ENCODE peak calls at places on chromosomes 5 and 9, in four cellular contexts. A is H9, U is mesendoderm, N is H1. M is an unnamed sample.

GRCh38 chr5:128920345-128921215 is 44.7 kb upstream of the SLC27A6 start:
- DNase-seq in A (no peak), U (no peak), N (no peak), M (peak)

GRCh38 chr5:167208911-167209310 is 1082.5 kb upstream of the WWC1 start:
- DNase-seq in A (no peak), U (peak), N (no peak), M (no peak)

GRCh38 chr5:136018814-136019777 is 9.7 kb upstream of the TGFBI start:
- DNase-seq in A (no peak), U (no peak), N (no peak), M (peak)

GRCh38 chr9:89797255-89797654 is 192.4 kb downstream of the GADD45G start:
- DNase-seq in A (no peak), U (no peak), N (no peak), M (no peak)

GRCh38 chr5:34682926-34683623 is 26.9 kb downstream of the RAI14 start:
- DNase-seq in A (no peak), U (no peak), N (no peak), M (peak)

GRCh38 chr9:6646028-6646636 is 603 bp upstream of the GLDC start:
- DNase-seq in A (peak), U (no peak), N (no peak), M (no peak)

GRCh38 chr5:16768184-16768583 is 151.4 kb upstream of the RETREG1 start:
- DNase-seq in A (no peak), U (no peak), N (no peak), M (no peak)

GRCh38 chr9:98778711-98779530 is 17.4 kb downstream of the ANKS6 start:
- DNase-seq in A (no peak), U (no peak), N (no peak), M (no peak)

GRCh38 chr5:9549941-9550340 is 4.1 kb upstream of the SEMA5A start:
- DNase-seq in A (no peak), U (no peak), N (no peak), M (peak)

GRCh38 chr9:136711751-136712689 is at the start of gene DIPK1B:
- DNase-seq in A (peak), U (peak), N (no peak), M (no peak)

GRCh38 chr5:1769017-1769640 is 30.5 kb downstream of the MRPL36 start:
- DNase-seq in A (no peak), U (no peak), N (no peak), M (no peak)

GRCh38 chr5:9559965-9560364 is 14.1 kb upstream of the SEMA5A start:
- DNase-seq in A (no peak), U (no peak), N (no peak), M (no peak)

GRCh38 chr5:126219616-126220015 is 203.6 kb upstream of the GRAMD2B start:
- DNase-seq in A (no peak), U (no peak), N (no peak), M (no peak)

GRCh38 chr9:122777935-122778671 is 10.6 kb upstream of the OR5C1 start:
- DNase-seq in A (no peak), U (no peak), N (no peak), M (peak)

GRCh38 chr9:35074791-35075190 is 2.4 kb upstream of the VCP start:
- DNase-seq in A (no peak), U (no peak), N (no peak), M (no peak)
- H4K5ac ChIP-seq in A (no peak), U (no peak), N (no peak), M (no peak)

DNA sequence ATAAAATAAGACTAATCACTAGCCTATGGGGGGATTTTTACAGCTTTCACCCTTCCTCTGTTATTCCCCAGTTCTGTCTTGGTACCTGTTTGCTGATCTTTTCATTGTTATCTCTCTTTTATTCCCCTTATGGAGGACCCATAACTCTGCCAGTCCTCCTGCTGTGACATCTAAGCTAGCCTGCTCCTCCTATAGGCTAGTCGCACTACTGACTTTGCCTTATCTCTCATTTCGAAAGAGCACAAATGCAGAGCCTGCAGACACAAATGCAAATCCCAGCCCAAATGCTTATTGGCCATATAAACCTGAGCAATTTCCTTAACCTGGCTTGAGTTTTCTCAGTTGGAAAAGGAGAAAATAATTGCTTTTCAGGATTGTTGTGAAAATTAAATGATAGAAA is 59.1 kb upstream of the CAMK4 start:
- DNase-seq in A (peak), U (peak), N (no peak), M (no peak)
- H4K5ac ChIP-seq in A (no peak), U (no peak), N (no peak), M (no peak)

DNA sequence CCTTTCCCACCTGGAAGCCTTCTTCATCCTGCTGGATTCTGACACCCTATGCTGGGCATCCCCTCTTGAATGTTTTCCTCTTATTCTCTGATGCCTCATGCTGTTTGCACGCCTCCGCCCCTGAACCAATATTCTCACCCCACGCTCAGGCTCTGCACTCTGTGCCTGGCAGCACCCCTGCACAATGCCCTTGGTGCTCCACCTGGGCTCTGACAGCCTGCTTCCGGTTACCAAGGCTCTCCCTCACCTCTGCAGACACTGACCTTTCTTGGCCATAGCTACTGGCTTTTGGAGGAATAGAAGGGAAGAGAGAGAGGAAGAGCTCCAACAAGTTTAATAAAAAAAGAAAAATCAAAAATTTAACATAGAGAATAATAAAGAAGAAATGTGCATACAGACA is 108.7 kb upstream of the SHB start:
- DNase-seq in A (no peak), U (no peak), N (no peak), M (no peak)
- H4K5ac ChIP-seq in A (no peak), U (no peak), N (no peak), M (no peak)

DNA sequence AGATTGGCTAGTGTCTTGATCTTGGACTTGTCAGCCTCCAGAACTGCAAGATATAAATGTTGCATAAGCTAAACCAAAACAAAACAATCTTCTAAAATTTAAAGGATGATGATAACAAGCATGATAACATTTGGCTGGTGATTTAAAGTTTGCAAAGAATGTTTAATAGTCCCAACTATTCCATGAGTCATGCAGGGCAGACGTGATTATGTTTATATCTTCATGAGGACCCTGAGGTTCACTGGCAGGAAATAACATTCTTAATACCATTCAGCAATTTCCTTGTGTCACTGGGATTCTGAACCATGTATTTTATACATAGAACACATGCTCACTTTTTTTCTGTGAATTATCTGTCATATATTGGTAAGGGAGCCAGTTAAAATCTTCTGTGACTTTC is 319.7 kb downstream of the HCN1 start:
- DNase-seq in A (no peak), U (no peak), N (no peak), M (peak)
- H4K5ac ChIP-seq in A (no peak), U (no peak), N (no peak), M (no peak)

GRCh38 chr5:146643805-146644204 is 127.8 kb upstream of the GPR151 start:
- DNase-seq in A (no peak), U (no peak), N (no peak), M (no peak)
- H4K5ac ChIP-seq in A (no peak), U (no peak), N (no peak), M (no peak)

DNA sequence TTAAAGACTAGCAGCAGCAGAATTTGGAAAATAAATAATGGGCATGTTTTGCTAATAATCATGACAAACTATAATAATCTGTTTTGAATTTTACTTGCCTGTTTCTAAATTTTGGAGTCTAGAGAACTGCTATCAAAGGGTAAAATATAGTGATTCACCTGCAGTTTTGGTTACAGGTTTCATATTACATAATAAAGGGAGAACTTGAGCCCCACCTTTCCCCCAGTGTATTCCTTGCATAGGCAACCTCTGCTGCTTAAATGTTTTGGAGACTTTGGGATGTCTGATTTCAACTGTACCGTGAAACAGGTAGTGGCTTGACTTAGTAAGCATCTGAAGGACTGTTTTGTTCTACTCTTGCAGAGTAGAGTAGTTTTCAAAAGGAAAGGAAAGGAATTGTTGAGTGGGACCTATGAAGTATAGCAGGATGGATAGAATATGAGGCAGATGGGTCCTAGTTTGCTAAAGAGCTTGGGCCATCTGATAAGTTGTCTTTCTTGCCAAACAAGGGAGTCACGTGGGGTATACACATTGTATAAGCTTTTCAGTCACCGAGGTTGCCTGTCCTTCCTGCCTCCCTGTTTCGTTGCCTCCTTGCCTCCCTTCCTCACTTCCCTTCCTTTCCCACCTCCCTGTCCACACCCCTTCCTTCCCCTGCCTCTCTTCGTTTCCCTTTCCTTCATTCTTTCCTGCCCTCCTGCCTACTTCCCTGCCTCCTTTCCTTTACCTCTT is 19.2 kb downstream of the CREBRF start:
- DNase-seq in A (no peak), U (no peak), N (no peak), M (no peak)
- H4K5ac ChIP-seq in A (no peak), U (no peak), N (no peak), M (no peak)

DNA sequence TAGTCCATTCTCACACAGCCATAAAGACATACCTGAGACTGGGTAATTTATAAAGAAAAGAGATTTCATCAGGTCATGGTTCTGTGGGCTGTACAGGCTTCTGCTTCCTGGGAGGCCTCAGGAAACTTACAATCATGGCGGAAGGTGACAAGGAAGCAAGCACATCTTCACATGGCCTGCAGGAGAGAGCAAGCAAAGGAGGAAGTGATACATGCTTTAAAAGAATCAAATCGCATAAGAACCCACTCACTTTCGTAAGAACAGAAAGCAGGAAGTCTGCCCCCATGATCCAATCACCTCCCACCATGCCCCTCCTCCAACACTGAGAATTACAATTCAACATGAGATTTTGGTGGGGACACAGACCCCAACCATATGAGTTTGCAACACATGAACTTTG is 5.1 kb upstream of the FBXO38 start:
- DNase-seq in A (no peak), U (no peak), N (no peak), M (no peak)
- H4K5ac ChIP-seq in A (no peak), U (no peak), N (no peak), M (no peak)

M was measured in IMR-90.